ENCODE peak calls at places on chromosomes 12 and 14, in nine cellular contexts. J, P, C, G, S, Y, X, N and A are unnamed samples. For H3K4me1, the result is how much of the 10 kb centered on the place peaks cover.

GRCh38 chr14:35384386-35385041 is 20.0 kb downstream of the NFKBIA start:
- DNase-seq in P (peak), G (no peak), S (no peak), X (peak), Y (no peak), J (no peak), N (peak), C (peak), A (no peak)

GRCh38 chr12:51904951-51905471 is 2.3 kb upstream of the ACVRL1 start:
- DNase-seq in N (no peak), S (no peak), C (peak), J (no peak), G (no peak), Y (no peak), P (peak), X (peak), A (no peak)

GRCh38 chr12:130204441-130204840 is 42.2 kb downstream of the FZD10 start:
- DNase-seq in N (no peak), Y (no peak), C (no peak), P (no peak), X (no peak), G (no peak), J (no peak), S (no peak), A (no peak)

GRCh38 chr12:27969011-27969900 is 3.3 kb downstream of the PTHLH start:
- DNase-seq in G (peak), J (no peak), X (no peak), S (no peak), C (no peak), Y (peak), N (no peak), P (no peak), A (no peak)

GRCh38 chr14:31802838-31803237 is 241.6 kb downstream of the NUBPL start:
- DNase-seq in P (no peak), Y (no peak), S (no peak), C (no peak), J (no peak), G (no peak), X (no peak), N (no peak), A (no peak)

GRCh38 chr12:23433121-23433520 is 516.3 kb downstream of the SOX5 start:
- DNase-seq in S (no peak), J (no peak), N (no peak), Y (no peak), X (no peak), C (no peak), G (no peak), P (no peak), A (no peak)

GRCh38 chr12:75862692-75863471 is 168.7 kb downstream of the PHLDA1 start:
- DNase-seq in J (no peak), S (no peak), Y (peak), N (no peak), X (no peak), C (no peak), G (no peak), P (peak), A (no peak)

GRCh38 chr12:57522019-57522886 is at the start of gene MBD6:
- DNase-seq in G (peak), N (peak), X (peak), J (peak), S (peak), P (peak), C (peak), Y (peak), A (peak)

GRCh38 chr14:101627913-101628257 is 66.6 kb downstream of the DIO3 start:
- DNase-seq in P (no peak), J (no peak), X (no peak), G (no peak), C (no peak), N (no peak), S (no peak), Y (no peak), A (no peak)

GRCh38 chr12:131229426-131230339 is 276.0 kb downstream of the ADGRD1 start:
- DNase-seq in X (no peak), J (peak), C (no peak), G (no peak), N (no peak), P (peak), Y (no peak), S (no peak), A (peak)

GRCh38 chr14:60151715-60152114 is 13.5 kb downstream of the DHRS7 start:
- DNase-seq in P (peak), X (peak), J (no peak), G (peak), N (no peak), S (peak), C (peak), Y (peak), A (peak)

GRCh38 chr12:66423290-66423689 is 121.0 kb downstream of the HELB start:
- DNase-seq in C (no peak), S (no peak), P (no peak), Y (no peak), N (no peak), J (no peak), G (no peak), X (no peak), A (no peak)

GRCh38 chr14:65269732-65270131 is 142.8 kb upstream of the FUT8 start:
- DNase-seq in S (no peak), N (no peak), J (no peak), G (no peak), C (no peak), Y (no peak), X (peak), P (no peak), A (no peak)

GRCh38 chr12:90098132-90098779 is 389.6 kb upstream of the ATP2B1 start:
- DNase-seq in Y (no peak), J (no peak), G (no peak), P (no peak), S (no peak), C (no peak), N (no peak), X (no peak), A (no peak)

GRCh38 chr14:68932686-68933085 is 46.4 kb downstream of the ACTN1 start:
- DNase-seq in G (no peak), Y (no peak), X (no peak), P (no peak), J (no peak), N (no peak), C (no peak), S (no peak), A (peak)

GRCh38 chr12:124386661-124387509 is 92.0 kb downstream of the RFLNA start:
- DNase-seq in J (no peak), P (peak), X (no peak), Y (no peak), S (no peak), C (no peak), N (no peak), G (peak), A (no peak)

GRCh38 chr12:127272864-127273263 is 994.1 kb upstream of the TMEM132C start:
- DNase-seq in J (no peak), Y (no peak), P (no peak), N (peak), S (no peak), X (no peak), G (no peak), C (no peak), A (no peak)

GRCh38 chr12:11688831-11689230 is 39.4 kb downstream of the ETV6 start:
- DNase-seq in G (no peak), C (no peak), N (no peak), S (no peak), P (no peak), J (no peak), X (no peak), Y (no peak), A (no peak)

GRCh38 chr12:109739747-109740693 is 26.4 kb downstream of the FAM222A start:
- DNase-seq in X (peak), S (no peak), Y (no peak), P (peak), C (peak), N (no peak), J (peak), G (peak), A (peak)

GRCh38 chr14:103908580-103908979 is 19.7 kb upstream of the TDRD9 start:
- DNase-seq in S (no peak), P (no peak), N (no peak), J (no peak), X (no peak), C (no peak), Y (no peak), G (no peak), A (no peak)

GRCh38 chr14:43803076-43803689 is 703.9 kb downstream of the FSCB start:
- DNase-seq in S (no peak), C (no peak), X (no peak), Y (no peak), G (no peak), P (no peak), J (no peak), N (no peak), A (no peak)

GRCh38 chr12:63400318-63400717 is 249.3 kb upstream of the AVPR1A start:
- DNase-seq in P (no peak), G (no peak), X (no peak), Y (no peak), C (no peak), N (no peak), S (no peak), J (no peak), A (no peak)

GRCh38 chr14:78291958-78292357 is 121.8 kb downstream of the NRXN3 start:
- DNase-seq in N (no peak), Y (no peak), X (no peak), G (no peak), S (no peak), J (no peak), C (no peak), P (no peak), A (no peak)

GRCh38 chr14:102146423-102146822 is 6.7 kb downstream of the WDR20 start:
- DNase-seq in J (no peak), C (no peak), P (no peak), S (no peak), G (no peak), N (no peak), Y (no peak), X (no peak), A (no peak)

GRCh38 chr14:54503476-54503875 is 6.2 kb upstream of the CGRRF1 start:
- DNase-seq in S (no peak), G (no peak), J (no peak), N (no peak), C (no peak), Y (no peak), P (no peak), X (no peak), A (no peak)

GRCh38 chr12:53179694-53180269 is 740 bp upstream of the ZNF740 start:
- DNase-seq in Y (no peak), P (no peak), S (no peak), C (no peak), G (no peak), N (no peak), X (peak), J (peak), A (no peak)

GRCh38 chr12:83318386-83318971 is 631.8 kb downstream of the TMTC2 start:
- DNase-seq in X (no peak), J (no peak), C (no peak), N (no peak), S (no peak), P (no peak), G (no peak), Y (no peak), A (no peak)

GRCh38 chr12:30931222-30931621 is 4.7 kb downstream of the TSPAN11 start:
- DNase-seq in G (no peak), S (no peak), C (no peak), J (no peak), X (no peak), N (no peak), Y (no peak), P (no peak), A (no peak)

GRCh38 chr14:25049559-25050493 is at the start of gene STXBP6:
- DNase-seq in J (no peak), N (no peak), X (peak), P (peak), C (peak), S (no peak), G (peak), Y (peak), A (peak)

GRCh38 chr12:63150255-63151060 is 543 bp downstream of the AVPR1A start:
- DNase-seq in Y (no peak), X (no peak), P (peak), N (no peak), G (peak), S (peak), J (no peak), C (peak), A (peak)

DNA sequence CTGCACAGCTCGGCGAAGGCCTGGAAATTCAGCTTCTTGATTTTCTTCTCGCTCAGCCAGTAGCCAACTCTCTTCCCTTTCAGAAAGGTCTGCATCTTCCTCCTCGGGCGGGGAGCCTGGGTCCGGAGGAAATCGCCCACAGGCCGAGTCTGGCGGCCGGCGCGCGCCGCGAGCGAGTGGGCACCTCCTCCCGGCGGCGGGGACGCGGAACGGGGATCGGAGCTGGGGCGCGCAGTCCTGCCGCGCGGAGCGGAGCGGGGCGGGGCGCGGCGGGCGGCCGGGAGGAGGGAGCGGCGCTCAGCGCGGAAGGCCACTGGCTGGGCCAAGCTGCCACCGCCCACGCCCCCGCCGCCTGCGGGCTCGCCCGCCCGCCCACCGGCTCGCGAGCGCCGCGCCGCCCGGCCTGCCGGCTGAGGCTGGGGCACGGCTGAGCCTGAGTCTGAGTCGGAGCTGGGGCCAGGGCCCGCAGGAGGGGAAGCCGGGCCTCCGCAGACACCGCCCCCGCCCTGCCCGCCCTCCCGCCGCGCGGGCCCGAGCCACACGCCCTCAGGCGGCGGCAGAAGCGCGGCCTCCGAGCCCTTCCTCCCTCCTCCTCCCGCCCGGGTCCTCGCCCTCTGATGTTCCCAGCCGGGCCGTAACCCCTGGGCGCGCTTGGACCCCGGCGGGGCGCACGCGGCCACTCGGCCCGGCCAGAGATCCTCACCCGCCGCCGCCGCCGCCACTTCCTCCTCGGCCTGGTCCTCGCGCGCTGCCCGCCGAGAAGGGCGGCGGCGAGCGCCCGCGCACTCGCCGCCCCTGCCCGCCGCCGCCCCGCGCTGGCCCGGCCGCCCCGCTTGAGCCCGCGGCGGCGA is 431 bp downstream of the ITPK1 start:
- DNase-seq in G (peak), X (peak), S (peak), J (peak), P (peak), C (peak), Y (peak), N (no peak), A (peak)
- TF ChIP-seq POLR2A in G (peak), X (peak), S (peak), J (no peak), P (peak), C (no peak), Y (peak), N (peak), A (peak)

GRCh38 chr12:104490850-104491249 is 34.1 kb downstream of the CHST11 start:
- DNase-seq in P (no peak), G (no peak), N (no peak), S (no peak), C (no peak), X (no peak), J (no peak), Y (no peak), A (no peak)

GRCh38 chr12:104490221-104490620 is 33.5 kb downstream of the CHST11 start:
- DNase-seq in P (no peak), G (peak), J (no peak), Y (no peak), C (no peak), N (no peak), X (no peak), S (no peak), A (no peak)

GRCh38 chr12:104486943-104487819 is 30.4 kb downstream of the CHST11 start:
- DNase-seq in X (no peak), G (peak), N (no peak), Y (no peak), J (no peak), C (no peak), P (no peak), S (no peak), A (no peak)

GRCh38 chr12:104486416-104486815 is 29.7 kb downstream of the CHST11 start:
- DNase-seq in C (no peak), J (no peak), X (peak), G (no peak), S (no peak), Y (no peak), N (no peak), P (no peak), A (no peak)

GRCh38 chr12:104488383-104488782 is 31.6 kb downstream of the CHST11 start:
- DNase-seq in S (no peak), X (peak), J (no peak), N (no peak), G (no peak), Y (no peak), C (no peak), P (no peak), A (no peak)
- H3K4me1 ChIP-seq in S (under half), X (under half), J (under half), N (under half), G (under half), Y (under half), C (under half), P (under half), A (under half)

DNA sequence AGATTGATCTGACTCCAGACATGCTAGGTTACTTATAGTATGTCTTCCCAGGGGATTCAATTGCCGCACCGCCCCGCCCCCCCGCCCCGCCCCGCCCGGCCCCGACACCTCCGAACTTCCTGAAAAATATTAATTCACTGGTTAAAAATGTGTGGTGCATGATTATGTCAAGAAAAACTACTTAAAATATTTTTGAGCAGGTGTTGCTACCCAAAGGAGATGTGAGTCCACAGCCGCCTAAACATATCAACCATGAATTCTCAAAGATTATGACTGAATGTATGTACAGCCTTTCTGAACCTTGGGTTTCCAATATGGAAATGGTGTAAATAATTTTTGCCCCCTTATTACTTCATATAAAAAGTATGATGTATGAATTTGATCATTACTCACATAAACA is 2.7 kb upstream of the RIMKLB start:
- DNase-seq in N (no peak), J (no peak), X (no peak), G (no peak), C (no peak), S (no peak), P (no peak), Y (no peak), A (no peak)
- H3K4me3 ChIP-seq in N (no peak), J (no peak), X (no peak), G (no peak), C (no peak), S (no peak), P (no peak), Y (no peak), A (no peak)

GRCh38 chr12:122981587-122982493 is 1.4 kb downstream of the ARL6IP4 start:
- DNase-seq in C (peak), Y (no peak), X (no peak), J (no peak), P (no peak), N (no peak), S (no peak), G (peak), A (peak)

GRCh38 chr12:122979908-122980191 is 631 bp upstream of the ARL6IP4 start:
- DNase-seq in C (no peak), J (no peak), S (no peak), G (no peak), X (no peak), Y (no peak), N (no peak), P (no peak), A (no peak)

GRCh38 chr12:122982494-122982850 is 2.0 kb downstream of the ARL6IP4 start:
- DNase-seq in G (peak), P (no peak), N (no peak), S (no peak), Y (no peak), J (no peak), C (peak), X (no peak), A (peak)

GRCh38 chr12:122980192-122981035 is at the start of gene ARL6IP4:
- DNase-seq in C (peak), X (peak), N (no peak), G (peak), S (no peak), J (peak), P (peak), Y (peak), A (no peak)

GRCh38 chr12:122981036-122981471 is 573 bp downstream of the ARL6IP4 start:
- DNase-seq in G (no peak), P (no peak), S (no peak), C (peak), Y (no peak), X (no peak), N (no peak), J (no peak), A (no peak)
- TF ChIP-seq POLR2A in G (no peak), P (no peak), S (no peak), C (no peak), Y (no peak), X (no peak), N (no peak), J (no peak), A (no peak)

DNA sequence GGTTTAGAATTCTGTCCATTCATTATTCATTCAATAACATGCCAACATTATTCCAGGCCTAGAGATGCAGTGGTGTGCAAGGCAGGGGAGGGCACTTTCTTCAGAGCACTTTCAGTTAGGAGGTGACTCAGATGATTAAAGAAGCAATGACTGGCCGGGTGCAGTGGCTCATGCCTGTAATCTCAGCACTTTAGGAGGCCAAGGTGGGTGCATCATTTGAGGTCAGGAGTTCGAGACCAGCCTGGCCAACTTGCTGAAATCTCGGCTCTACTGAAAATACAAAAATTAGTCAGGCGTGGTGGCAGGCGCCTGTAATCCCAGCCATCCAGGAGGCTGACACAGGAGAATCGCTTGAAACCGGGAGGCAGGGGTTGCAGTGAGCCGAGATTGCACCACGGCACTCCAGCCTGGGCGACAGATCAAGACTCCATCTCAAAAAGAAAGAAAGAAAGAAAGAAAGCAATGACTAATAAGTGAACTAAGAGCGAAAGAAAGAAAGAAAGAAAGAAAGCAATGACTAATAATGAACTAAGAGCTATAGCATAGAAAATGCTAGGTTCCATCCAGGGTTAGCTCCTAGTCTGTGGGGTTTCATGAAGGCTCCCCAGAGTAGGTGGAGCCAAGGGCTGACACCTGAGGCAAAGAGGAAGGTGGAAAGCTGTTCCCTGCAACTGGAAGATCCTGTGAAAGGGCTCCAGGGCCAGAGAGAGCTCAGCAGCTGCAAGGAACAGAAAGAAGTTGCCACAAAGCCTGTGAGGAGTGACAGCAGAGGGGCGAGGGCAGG is 334.5 kb downstream of the CACNA1C start:
- DNase-seq in C (no peak), J (no peak), P (no peak), S (no peak), N (no peak), G (no peak), Y (no peak), X (no peak), A (no peak)
- H3K4me1 ChIP-seq in C (half or more), J (under half), P (under half), S (under half), N (under half), G (under half), Y (under half), X (under half), A (under half)

GRCh38 chr12:123133701-123134100 is 17.2 kb downstream of the PITPNM2 start:
- DNase-seq in J (no peak), G (no peak), C (no peak), N (no peak), Y (no peak), X (no peak), P (no peak), S (no peak), A (no peak)

GRCh38 chr12:123131879-123132402 is 18.9 kb downstream of the PITPNM2 start:
- DNase-seq in C (no peak), S (no peak), J (no peak), Y (no peak), G (peak), N (no peak), X (peak), P (no peak), A (no peak)

GRCh38 chr12:123129651-123130050 is 21.2 kb downstream of the PITPNM2 start:
- DNase-seq in G (no peak), Y (no peak), C (no peak), P (no peak), J (no peak), X (no peak), N (no peak), S (no peak), A (no peak)

GRCh38 chr12:123132951-123133619 is 17.8 kb downstream of the PITPNM2 start:
- DNase-seq in N (no peak), C (no peak), G (no peak), X (no peak), P (peak), S (no peak), Y (no peak), J (no peak), A (no peak)

GRCh38 chr12:123131291-123131831 is 19.5 kb downstream of the PITPNM2 start:
- DNase-seq in X (no peak), Y (no peak), N (no peak), G (no peak), C (no peak), S (no peak), P (no peak), J (no peak), A (no peak)
- H3K4me3 ChIP-seq in X (no peak), Y (no peak), N (no peak), G (no peak), C (no peak), S (no peak), P (no peak), J (no peak), A (no peak)